ENCODE peak calls at places on chromosomes 2 and 18, in eight cellular contexts. X, Y, B, M, T, F, C and E are unnamed samples.

GRCh38 chr2:132581917-132582316 is 88.1 kb downstream of the LYPD1 start:
- DNase-seq in M (no peak), T (peak; percentile 15), F (no peak), B (no peak), X (no peak), C (no peak), Y (no peak), E (no peak)

GRCh38 chr18:78996741-78997490 is 17.3 kb downstream of the SALL3 start:
- DNase-seq in X (no peak), T (no peak), M (no peak), Y (no peak), C (no peak), F (no peak), B (no peak), E (no peak)

GRCh38 chr2:237687666-237688065 is 60.3 kb downstream of the LRRFIP1 start:
- DNase-seq in Y (peak; percentile 81), X (peak; percentile 93), M (peak; percentile 77), F (peak; percentile 100), C (peak; percentile 83), B (peak; percentile 97), T (no peak), E (peak; percentile 89)

GRCh38 chr18:68448736-68449135 is 266.2 kb downstream of the TMX3 start:
- DNase-seq in T (no peak), X (no peak), C (no peak), M (no peak), F (peak; percentile 59), Y (no peak), B (no peak), E (no peak)

GRCh38 chr2:109255594-109255993 is 126.6 kb downstream of the SH3RF3 start:
- DNase-seq in F (no peak), B (no peak), M (no peak), Y (no peak), C (no peak), X (peak; percentile 6), T (no peak), E (no peak)

GRCh38 chr2:53593891-53594585 is 173.6 kb upstream of the CHAC2 start:
- DNase-seq in B (no peak), X (no peak), T (no peak), F (peak; percentile 23), Y (no peak), M (no peak), C (no peak), E (no peak)

GRCh38 chr2:34498561-34498960 is 899.5 kb upstream of the FAM98A start:
- DNase-seq in M (no peak), T (no peak), C (no peak), X (no peak), Y (no peak), B (no peak), F (no peak), E (no peak)

GRCh38 chr2:74457549-74458131 is 598 bp upstream of the WBP1 start:
- DNase-seq in Y (peak; percentile 74), X (peak; percentile 94), F (no peak), M (peak; percentile 86), B (peak; percentile 80), C (peak; percentile 87), T (peak; percentile 62), E (peak; percentile 97)

GRCh38 chr2:237806334-237806733 is 7.8 kb downstream of the RBM44 start:
- DNase-seq in X (no peak), M (peak; percentile 8), T (no peak), B (no peak), C (no peak), Y (no peak), F (no peak), E (no peak)